ENCODE peak calls at places on chromosomes 11 and 22, in six cellular contexts. Q is IMR-90, P is breast epithelium, D is uterus, H is gastrocnemius medialis, F is Peyer's patch. L is an unnamed sample.

GRCh38 chr11:62928011-62928410 is 6.8 kb upstream of the CHRM1 start:
- DNase-seq in Q (no peak), P (no peak), D (no peak), H (no peak), F (no peak), L (no peak)

GRCh38 chr22:23525510-23525909 is 54.6 kb downstream of the IGLL1 start:
- DNase-seq in Q (no peak), P (no peak), D (no peak), H (no peak), F (no peak), L (no peak)

GRCh38 chr22:24968066-24968561 is 15.6 kb downstream of the KIAA1671 start:
- DNase-seq in Q (no peak), P (peak), D (no peak), H (peak), F (no peak), L (no peak)

GRCh38 chr11:69310351-69310750 is 16.4 kb downstream of the MYEOV start:
- DNase-seq in Q (no peak), P (no peak), D (no peak), H (no peak), F (no peak), L (peak)

GRCh38 chr22:42417645-42418303 is 14.4 kb downstream of the NFAM1 start:
- DNase-seq in Q (no peak), P (no peak), D (no peak), H (no peak), F (no peak), L (no peak)

GRCh38 chr11:128828350-128828749 is 38.7 kb downstream of the KCNJ1 start:
- DNase-seq in Q (peak), P (no peak), D (no peak), H (no peak), F (no peak), L (peak)

GRCh38 chr22:43008921-43009320 is 6.0 kb downstream of the PACSIN2 start:
- DNase-seq in Q (no peak), P (no peak), D (no peak), H (no peak), F (no peak), L (no peak)

GRCh38 chr11:64086263-64086938 is 50.7 kb downstream of the FLRT1 start:
- DNase-seq in Q (peak), P (peak), D (peak), H (peak), F (no peak), L (peak)

GRCh38 chr11:44094260-44094868 is 1.1 kb upstream of the EXT2 start:
- DNase-seq in Q (peak), P (peak), D (peak), H (peak), F (no peak), L (peak)

GRCh38 chr22:46354993-46355305 is 19.4 kb downstream of the TRMU start:
- DNase-seq in Q (no peak), P (no peak), D (no peak), H (no peak), F (no peak), L (no peak)

GRCh38 chr22:44091021-44091721 is 67.1 kb downstream of the PARVB start:
- DNase-seq in Q (no peak), P (no peak), D (no peak), H (no peak), F (no peak), L (no peak)

GRCh38 chr22:31247726-31248125 is 35.6 kb downstream of the LIMK2 start:
- DNase-seq in Q (no peak), P (no peak), D (no peak), H (no peak), F (no peak), L (no peak)

GRCh38 chr22:37601540-37602442 is 6.8 kb upstream of the GGA1 start:
- DNase-seq in Q (peak), P (peak), D (no peak), H (no peak), F (peak), L (no peak)

DNA sequence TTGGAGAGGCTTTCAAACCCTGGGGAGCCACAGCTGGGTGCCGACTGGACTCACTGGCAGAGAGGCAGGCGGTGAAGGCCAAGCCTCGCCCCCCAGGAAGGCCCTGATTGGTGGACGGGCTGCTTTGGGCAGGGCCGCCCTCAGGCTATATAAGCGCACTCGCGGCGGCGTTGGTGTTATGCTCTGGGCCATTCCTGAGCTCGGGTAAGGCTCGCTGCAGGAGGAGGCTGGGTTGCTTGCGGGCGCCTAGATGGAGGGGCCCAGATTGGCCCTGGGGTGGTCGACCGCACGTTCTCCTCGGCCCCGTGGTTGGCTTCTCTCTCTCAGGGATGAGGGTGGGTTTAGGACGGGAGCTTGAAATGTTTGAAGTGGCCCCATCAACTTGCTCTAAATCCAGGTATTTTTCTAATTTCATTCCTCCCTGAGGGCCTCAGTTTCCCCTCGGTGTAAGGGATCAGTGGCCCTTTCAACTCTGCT is at the start of gene SPDYC:
- DNase-seq in Q (no peak), P (no peak), D (no peak), H (no peak), F (no peak), L (no peak)
- TF ChIP-seq POLR2A in Q (no peak), P (no peak), D (no peak), H (no peak), F (no peak), L (no peak)

GRCh38 chr11:2154195-2154585 is 6.8 kb downstream of the INS start:
- DNase-seq in Q (no peak), P (no peak), D (no peak), H (no peak), F (no peak), L (no peak)
- TF ChIP-seq CTCF in Q (no peak), P (no peak), D (no peak), H (no peak), F (no peak), L (no peak)

GRCh38 chr11:106077609-106078517 is at the start of gene AASDHPPT:
- DNase-seq in Q (peak), P (no peak), D (no peak), H (peak), F (no peak), L (no peak)
- TF ChIP-seq POLR2A in Q (peak), P (peak), D (peak), H (peak), F (no peak), L (no peak)

GRCh38 chr11:1557168-1557884 is 14.7 kb downstream of the DUSP8 start:
- DNase-seq in Q (no peak), P (no peak), D (no peak), H (no peak), F (no peak), L (no peak)

GRCh38 chr11:1554981-1555712 is 16.9 kb downstream of the DUSP8 start:
- DNase-seq in Q (no peak), P (no peak), D (no peak), H (no peak), F (no peak), L (no peak)

GRCh38 chr11:1555713-1556153 is 16.3 kb downstream of the DUSP8 start:
- DNase-seq in Q (no peak), P (no peak), D (no peak), H (no peak), F (no peak), L (no peak)

GRCh38 chr11:1556278-1557167 is 15.5 kb downstream of the DUSP8 start:
- DNase-seq in Q (no peak), P (no peak), D (no peak), H (no peak), F (peak), L (no peak)

DNA sequence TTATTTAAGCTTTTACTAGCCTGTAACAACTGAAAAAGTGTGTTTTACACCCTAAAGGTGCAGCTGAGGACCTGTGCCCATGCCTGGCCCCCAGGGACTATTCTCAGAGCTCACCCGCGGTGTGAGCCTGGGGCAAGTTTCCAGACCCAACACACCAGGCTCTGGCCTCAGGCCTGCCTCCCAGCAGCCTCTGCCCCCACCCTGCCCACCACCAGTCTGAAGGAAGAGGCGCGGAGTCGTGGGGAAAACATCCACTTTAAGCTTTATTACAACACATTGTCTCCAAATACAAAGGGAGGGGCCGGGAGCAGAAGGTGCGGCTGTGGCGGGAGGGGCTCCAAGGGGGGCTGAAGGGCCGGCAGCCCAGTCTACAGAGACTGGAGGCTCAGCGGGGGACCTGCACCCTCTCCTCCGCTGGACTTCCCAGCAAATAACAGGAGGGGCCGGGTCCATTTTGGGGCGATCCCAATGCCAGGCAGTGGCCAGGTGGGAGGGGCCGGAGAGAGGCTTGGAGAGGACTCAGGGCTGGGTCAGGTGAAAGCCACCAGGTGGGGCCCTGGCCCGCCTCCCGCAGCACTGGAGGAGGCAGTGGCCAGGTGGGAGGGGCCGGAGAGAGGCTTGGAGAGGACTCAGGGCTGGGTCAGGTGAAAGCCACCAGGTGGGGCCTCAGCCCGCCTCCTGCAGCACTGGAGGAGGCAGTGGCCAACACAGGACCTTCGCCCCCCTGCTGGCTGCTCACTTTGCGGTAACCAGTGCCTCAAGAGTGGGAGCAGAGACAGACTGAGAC is 18.1 kb downstream of the DUSP8 start:
- DNase-seq in Q (no peak), P (peak), D (no peak), H (no peak), F (peak), L (no peak)
- TF ChIP-seq CTCF in Q (no peak), P (no peak), D (no peak), H (no peak), F (no peak), L (no peak)

L was measured in lower leg skin.